ENCODE peak calls at places on chromosomes 6 and 20, in seven cellular contexts. V is activated T-helper 9 cell treated with anti-CD3 and anti-CD28 coated beads, Interleukin-2, amount 50 U/mL, for 16 hours; U is HepG2; T is brain microvascular endothelial cell; N is kidney epithelial cell; X is mucosa of descending colon; M is stimulated activated CD8-positive, alpha-beta memory T cell treated with anti-CD3 and anti-CD28 coated beads, Interleukin-15, amount 100 ng/mL, for 1 hour. F is an unnamed sample.

GRCh38 chr6:67956352-67956751 is 678.7 kb upstream of the ADGRB3 start:
- DNase-seq in V (no peak), U (no peak), X (no peak), M (no peak), T (no peak), N (no peak), F (no peak)

GRCh38 chr6:147173675-147174339 is 30.4 kb upstream of the STXBP5 start:
- DNase-seq in X (no peak), V (no peak), U (no peak), N (no peak), T (no peak), M (no peak), F (no peak)

GRCh38 chr6:154414021-154414813 is 57.6 kb upstream of the IPCEF1 start:
- DNase-seq in N (peak; percentile 67), V (no peak), T (no peak), U (peak; percentile 67), X (no peak), M (no peak), F (no peak)

GRCh38 chr20:33790571-33790970 is 20.6 kb upstream of the CHMP4B start:
- DNase-seq in V (no peak), X (peak; percentile 86), U (no peak), M (no peak), N (no peak), T (no peak), F (peak; percentile 89)

GRCh38 chr6:134826889-134827737 is 122.8 kb downstream of the ALDH8A1 start:
- DNase-seq in T (peak; percentile 80), M (no peak), X (peak; percentile 23), V (no peak), U (no peak), N (no peak), F (peak; percentile 63)

GRCh38 chr6:65771946-65772345 is 64.9 kb upstream of the EYS start:
- DNase-seq in T (no peak), U (no peak), X (no peak), V (no peak), N (no peak), M (no peak), F (no peak)

GRCh38 chr6:51472745-51473483 is 614.5 kb downstream of the PKHD1 start:
- DNase-seq in X (no peak), V (no peak), U (no peak), T (no peak), N (peak; percentile 28), M (no peak), F (no peak)

GRCh38 chr20:6057139-6057538 is 3.3 kb upstream of the LRRN4 start:
- DNase-seq in V (no peak), T (no peak), X (no peak), N (no peak), U (no peak), M (no peak), F (no peak)

GRCh38 chr6:103798166-103798565 is 1061.6 kb downstream of the HACE1 start:
- DNase-seq in V (no peak), U (no peak), X (no peak), M (no peak), N (no peak), T (no peak), F (no peak)

GRCh38 chr6:54198134-54198533 is 86.9 kb downstream of the MLIP start:
- DNase-seq in M (no peak), V (no peak), T (no peak), U (peak; percentile 6), N (no peak), X (no peak), F (no peak)

GRCh38 chr6:45344900-45345299 is 16.8 kb downstream of the RUNX2 start:
- DNase-seq in N (no peak), M (no peak), X (no peak), V (no peak), T (no peak), U (no peak), F (no peak)

GRCh38 chr6:23244300-23244699 is 674.9 kb downstream of the HDGFL1 start:
- DNase-seq in M (no peak), V (no peak), T (peak; percentile 75), U (no peak), X (no peak), N (peak; percentile 34), F (no peak)

GRCh38 chr20:20463933-20464374 is 96.0 kb downstream of the INSM1 start:
- DNase-seq in T (no peak), U (no peak), X (no peak), M (no peak), V (no peak), N (no peak), F (no peak)

GRCh38 chr6:16058188-16058780 is 70.6 kb upstream of the MYLIP start:
- DNase-seq in M (no peak), X (peak; percentile 25), U (no peak), V (no peak), T (no peak), N (no peak), F (peak; percentile 21)

GRCh38 chr20:1299522-1299921 is 29.4 kb downstream of the SDCBP2 start:
- DNase-seq in V (no peak), M (no peak), N (no peak), X (peak; percentile 36), U (no peak), T (no peak), F (peak; percentile 41)

GRCh38 chr6:163570579-163571231 is 156.2 kb downstream of the QKI start:
- DNase-seq in X (no peak), V (no peak), U (no peak), N (no peak), T (no peak), M (no peak), F (no peak)

GRCh38 chr6:10248378-10248843 is 166.5 kb downstream of the TFAP2A start:
- DNase-seq in U (no peak), X (no peak), T (peak; percentile 81), N (no peak), V (no peak), M (no peak), F (no peak)

GRCh38 chr6:142187209-142187608 is 40.1 kb downstream of the VTA1 start:
- DNase-seq in X (no peak), V (no peak), N (no peak), T (peak; percentile 72), M (no peak), U (no peak), F (peak; percentile 50)

GRCh38 chr20:63128956-63129355 is 87.0 kb downstream of the YTHDF1 start:
- DNase-seq in X (no peak), N (no peak), V (no peak), M (no peak), U (no peak), T (no peak), F (no peak)

GRCh38 chr6:81531869-81532561 is 220.5 kb downstream of the TENT5A start:
- DNase-seq in X (no peak), T (no peak), V (no peak), N (no peak), U (no peak), M (no peak), F (no peak)

GRCh38 chr20:44104807-44105517 is 82.0 kb downstream of the JPH2 start:
- DNase-seq in T (peak; percentile 39), X (peak; percentile 14), N (no peak), V (no peak), M (no peak), U (no peak), F (peak; percentile 20)

GRCh38 chr6:148973809-148974208 is 227.0 kb downstream of the UST start:
- DNase-seq in V (no peak), T (peak; percentile 48), M (no peak), U (no peak), X (no peak), N (no peak), F (no peak)